ENCODE peak calls at places on chromosomes 13 and 19, in eight cellular contexts. O is small intestine, B is NCI-H1048, S is non-pigmented ciliary epithelial cell, X is heart right ventricle, F is left colon, Y is thyroid gland, P is NCI-H774. A is an unnamed sample.

GRCh38 chr13:71290963-71291937 is 575.8 kb downstream of the DACH1 start:
- DNase-seq in P (peak), S (no peak), Y (no peak), B (no peak), F (peak), O (peak), X (peak), A (peak)

GRCh38 chr19:1833540-1833939 is 14.7 kb downstream of the REXO1 start:
- DNase-seq in B (no peak), P (no peak), X (no peak), Y (no peak), S (no peak), F (no peak), O (no peak), A (no peak)

GRCh38 chr13:113448885-113449692 is 4.2 kb downstream of the ADPRHL1 start:
- DNase-seq in Y (no peak), F (peak), O (peak), X (peak), B (peak), P (peak), S (no peak), A (no peak)

GRCh38 chr13:75101997-75102720 is 379.8 kb downstream of the TBC1D4 start:
- DNase-seq in B (no peak), F (no peak), O (no peak), X (no peak), P (no peak), Y (no peak), S (peak), A (no peak)

GRCh38 chr13:23739597-23739996 is 149.6 kb downstream of the MIPEP start:
- DNase-seq in Y (no peak), X (no peak), O (no peak), B (no peak), F (no peak), P (peak), S (no peak), A (no peak)

GRCh38 chr13:107254392-107254791 is 686.5 kb upstream of the ARGLU1 start:
- DNase-seq in O (no peak), P (no peak), S (no peak), B (no peak), X (no peak), Y (no peak), F (no peak), A (no peak)

GRCh38 chr19:34474233-34474989 is 7.1 kb upstream of the WTIP start:
- DNase-seq in X (no peak), Y (no peak), S (no peak), B (no peak), P (no peak), F (no peak), O (no peak), A (no peak)

GRCh38 chr13:103537616-103538015 is 471.4 kb upstream of the SLC10A2 start:
- DNase-seq in F (no peak), Y (no peak), S (no peak), O (no peak), X (no peak), P (no peak), B (no peak), A (no peak)

GRCh38 chr13:66809496-66809895 is 420.6 kb downstream of the PCDH9 start:
- DNase-seq in Y (no peak), O (no peak), S (no peak), B (no peak), P (no peak), F (no peak), X (no peak), A (no peak)

GRCh38 chr19:13036366-13036976 is 41.2 kb downstream of the NFIX start:
- DNase-seq in Y (peak), F (peak), O (peak), B (no peak), P (peak), X (no peak), S (no peak), A (no peak)

GRCh38 chr13:80171096-80171495 is 169.8 kb downstream of the SPRY2 start:
- DNase-seq in P (no peak), F (no peak), B (no peak), S (no peak), X (no peak), Y (no peak), O (no peak), A (no peak)

GRCh38 chr19:1947651-1948209 is 6.8 kb downstream of the CSNK1G2 start:
- DNase-seq in B (no peak), S (no peak), X (no peak), F (no peak), Y (no peak), P (no peak), O (no peak), A (no peak)

GRCh38 chr19:33486936-33487793 is 34.4 kb downstream of the PEPD start:
- DNase-seq in X (no peak), O (no peak), P (no peak), Y (no peak), F (no peak), B (no peak), S (no peak), A (no peak)

GRCh38 chr13:22451345-22451744 is 729.4 kb upstream of the SGCG start:
- DNase-seq in X (peak), S (no peak), B (peak), F (no peak), Y (peak), O (no peak), P (no peak), A (no peak)

GRCh38 chr19:4267901-4268815 is 10.9 kb upstream of the SHD start:
- DNase-seq in O (peak), S (no peak), P (no peak), X (no peak), Y (no peak), F (peak), B (no peak), A (no peak)

GRCh38 chr19:55613930-55614710 is 8.7 kb downstream of the ZNF865 start:
- DNase-seq in B (no peak), F (no peak), X (no peak), Y (no peak), S (no peak), O (no peak), P (no peak), A (no peak)

GRCh38 chr19:19259741-19260140 is 13.4 kb downstream of the TM6SF2 start:
- DNase-seq in O (peak), F (no peak), P (peak), X (no peak), Y (no peak), S (peak), B (no peak), A (no peak)

GRCh38 chr13:113777311-113778260 is 18.6 kb downstream of the TMEM255B start:
- DNase-seq in X (no peak), B (no peak), P (no peak), Y (peak), S (no peak), F (no peak), O (peak), A (no peak)

GRCh38 chr13:24348385-24348784 is 39.0 kb downstream of the C1QTNF9 start:
- DNase-seq in F (no peak), B (no peak), P (no peak), O (peak), X (no peak), Y (no peak), S (no peak), A (no peak)

GRCh38 chr13:39263531-39263930 is 225.3 kb downstream of the NHLRC3 start:
- DNase-seq in S (no peak), O (no peak), Y (no peak), B (no peak), P (no peak), X (no peak), F (no peak), A (no peak)

GRCh38 chr13:66329988-66330429 is 900.1 kb downstream of the PCDH9 start:
- DNase-seq in O (no peak), X (no peak), P (no peak), S (no peak), Y (no peak), B (no peak), F (no peak), A (no peak)

GRCh38 chr13:44884076-44884729 is 105.1 kb downstream of the NUFIP1 start:
- DNase-seq in Y (no peak), X (no peak), P (no peak), B (no peak), F (no peak), S (peak), O (no peak), A (no peak)

GRCh38 chr13:76879211-76879875 is 6.9 kb downstream of the KCTD12 start:
- DNase-seq in Y (peak), P (no peak), O (no peak), B (no peak), X (peak), S (peak), F (peak), A (no peak)

GRCh38 chr19:43789029-43789428 is 8.3 kb upstream of the KCNN4 start:
- DNase-seq in P (no peak), S (no peak), F (no peak), X (no peak), B (no peak), Y (no peak), O (no peak), A (no peak)

GRCh38 chr19:1823539-1824251 is 11.6 kb upstream of the ATP8B3 start:
- DNase-seq in B (no peak), O (no peak), S (no peak), P (no peak), F (no peak), X (no peak), Y (no peak), A (no peak)

GRCh38 chr13:95509521-95510315 is 42.8 kb upstream of the CLDN10 start:
- DNase-seq in B (no peak), X (no peak), Y (no peak), P (no peak), F (no peak), S (no peak), O (no peak), A (no peak)

GRCh38 chr19:2722541-2723344 is 1.6 kb upstream of the DIRAS1 start:
- DNase-seq in F (peak), X (peak), O (no peak), S (no peak), P (no peak), Y (peak), B (no peak), A (peak)

GRCh38 chr19:35168261-35168660 is 13.7 kb downstream of the FXYD5 start:
- DNase-seq in Y (no peak), S (no peak), X (no peak), F (no peak), B (no peak), O (no peak), P (no peak), A (no peak)

GRCh38 chr13:42384265-42384664 is 112.3 kb downstream of the AKAP11 start:
- DNase-seq in X (no peak), S (no peak), Y (no peak), O (no peak), F (no peak), P (no peak), B (no peak), A (no peak)

GRCh38 chr13:33624740-33625139 is 193.2 kb upstream of the RFC3 start:
- DNase-seq in X (no peak), F (no peak), S (no peak), O (no peak), Y (no peak), P (no peak), B (no peak), A (no peak)

GRCh38 chr19:1266818-1267440 is 2.2 kb upstream of the CIRBP start:
- DNase-seq in X (peak), O (peak), P (peak), S (no peak), Y (peak), F (no peak), B (no peak), A (no peak)

GRCh38 chr13:64158910-64159309 is 2743.3 kb upstream of the PCDH20 start:
- DNase-seq in S (peak), B (no peak), F (no peak), Y (no peak), X (no peak), O (no peak), P (no peak), A (no peak)

GRCh38 chr19:5697022-5697889 is 7.2 kb downstream of the RPL36 start:
- DNase-seq in B (no peak), Y (no peak), S (no peak), P (no peak), F (peak), O (no peak), X (no peak), A (no peak)

GRCh38 chr13:113073942-113074341 is 31.6 kb upstream of the F7 start:
- DNase-seq in P (no peak), O (no peak), B (no peak), F (no peak), X (no peak), S (no peak), Y (no peak), A (no peak)

GRCh38 chr13:99289674-99290337 is 17.4 kb downstream of the GPR183 start:
- DNase-seq in O (no peak), B (no peak), Y (no peak), F (no peak), S (no peak), P (no peak), X (no peak), A (no peak)

GRCh38 chr19:17002455-17002854 is 24.2 kb downstream of the CPAMD8 start:
- DNase-seq in O (no peak), P (no peak), X (no peak), S (no peak), B (no peak), Y (no peak), F (no peak), A (no peak)

A was measured in kidney epithelial cell.